ENCODE peak calls at places on chromosomes 11 and 22, in nine cellular contexts. Y is skeletal muscle cell; C is right lobe of liver; X is psoas muscle; Z is small intestine; N is aorta; U is endodermal cell; H is stimulated activated CD4-positive, alpha-beta T cell treated with anti-CD3 and anti-CD28 coated beads, Interleukin-1b, Interleukin-23, amount 100 ng/mL, for 24 hours; T is AG09309. S is an unnamed sample.

GRCh38 chr11:11532574-11532973 is 89.2 kb downstream of the GALNT18 start:
- DNase-seq in Z (no peak), C (no peak), H (no peak), N (no peak), Y (no peak), U (no peak), X (no peak), T (no peak), S (no peak)

GRCh38 chr11:6693342-6694228 is 10.4 kb upstream of the MRPL17 start:
- DNase-seq in X (no peak), Y (peak), N (peak), C (no peak), U (no peak), Z (no peak), H (peak), T (peak), S (no peak)

GRCh38 chr22:17817511-17818065 is 43.3 kb upstream of the BID start:
- DNase-seq in U (no peak), X (no peak), Y (no peak), H (no peak), N (no peak), C (no peak), T (no peak), Z (no peak), S (no peak)

GRCh38 chr11:14764899-14765527 is 121.4 kb downstream of the PDE3B start:
- DNase-seq in X (no peak), T (no peak), H (no peak), Z (peak), U (no peak), C (no peak), Y (no peak), N (no peak), S (no peak)

GRCh38 chr22:16699336-16699735 is 106.7 kb upstream of the CCT8L2 start:
- DNase-seq in N (no peak), T (no peak), Z (no peak), U (no peak), Y (no peak), C (no peak), H (no peak), X (no peak), S (no peak)

GRCh38 chr11:65418431-65418680 is 4.2 kb upstream of the NEAT1 start:
- DNase-seq in T (no peak), X (no peak), C (no peak), Z (no peak), U (no peak), N (no peak), H (no peak), Y (no peak), S (no peak)

GRCh38 chr22:41501209-41501608 is 32.3 kb downstream of the ACO2 start:
- DNase-seq in Y (no peak), U (no peak), Z (peak), H (no peak), X (peak), N (no peak), T (no peak), C (no peak), S (no peak)

GRCh38 chr11:47551086-47551485 is 1.8 kb downstream of the CELF1 start:
- DNase-seq in Y (no peak), X (no peak), Z (peak), T (no peak), N (no peak), U (no peak), C (no peak), H (no peak), S (no peak)

GRCh38 chr11:61028135-61028729 is 56.8 kb downstream of the CD6 start:
- DNase-seq in Y (no peak), N (no peak), T (no peak), X (no peak), H (no peak), Z (no peak), C (no peak), U (no peak), S (no peak)

GRCh38 chr11:10302294-10302743 is 2.6 kb upstream of the ADM start:
- DNase-seq in U (peak), Z (peak), N (peak), X (no peak), C (no peak), T (no peak), H (no peak), Y (no peak), S (peak)

GRCh38 chr22:41181349-41182241 is 23.5 kb upstream of the L3MBTL2 start:
- DNase-seq in Y (peak), T (peak), U (no peak), C (no peak), Z (peak), H (no peak), N (peak), X (peak), S (no peak)

GRCh38 chr11:33478111-33478573 is 221.0 kb downstream of the HIPK3 start:
- DNase-seq in T (no peak), C (no peak), N (no peak), Y (no peak), U (peak), H (no peak), Z (peak), X (no peak), S (no peak)

GRCh38 chr11:126583594-126583993 is 228.1 kb downstream of the ST3GAL4 start:
- DNase-seq in H (no peak), U (no peak), C (no peak), X (no peak), Y (no peak), T (no peak), N (no peak), Z (no peak), S (no peak)

GRCh38 chr22:42625416-42625815 is 10.7 kb upstream of the POLDIP3 start:
- DNase-seq in C (no peak), U (no peak), T (no peak), X (no peak), Y (no peak), N (no peak), H (no peak), Z (no peak), S (peak)

GRCh38 chr11:83818349-83818748 is 532.2 kb upstream of the CCDC90B start:
- DNase-seq in U (no peak), X (no peak), Y (no peak), H (no peak), N (no peak), C (no peak), Z (no peak), T (no peak), S (no peak)

GRCh38 chr11:134947556-134947955 is 535.5 kb upstream of the B3GAT1 start:
- DNase-seq in U (no peak), Z (no peak), Y (no peak), X (no peak), N (no peak), H (no peak), T (no peak), C (no peak), S (no peak)

GRCh38 chr11:118435233-118435892 is 929 bp upstream of the KMT2A start:
- DNase-seq in T (no peak), Y (no peak), N (peak), U (peak), Z (peak), X (peak), H (no peak), C (peak), S (peak)

GRCh38 chr22:37184816-37185541 is 3.1 kb downstream of the C1QTNF6 start:
- DNase-seq in C (peak), T (no peak), Z (no peak), Y (no peak), U (no peak), N (peak), H (no peak), X (peak), S (no peak)

GRCh38 chr22:26612652-26613051 is 5.2 kb downstream of the CRYBB1 start:
- DNase-seq in X (no peak), H (no peak), U (no peak), T (no peak), C (no peak), Y (no peak), Z (no peak), N (no peak), S (no peak)

GRCh38 chr11:77106321-77106720 is 3.7 kb downstream of the OMP start:
- DNase-seq in C (no peak), T (no peak), X (no peak), Y (no peak), N (no peak), H (no peak), U (no peak), Z (peak), S (no peak)

GRCh38 chr11:134630896-134631295 is 218.9 kb upstream of the B3GAT1 start:
- DNase-seq in N (no peak), H (no peak), Z (no peak), U (peak), C (no peak), Y (no peak), T (no peak), X (no peak), S (no peak)

GRCh38 chr11:101458161-101458560 is 125.6 kb downstream of the TRPC6 start:
- DNase-seq in X (no peak), T (no peak), Y (no peak), H (no peak), N (no peak), U (no peak), Z (no peak), C (no peak), S (no peak)

GRCh38 chr22:35102663-35103062 is 36.7 kb downstream of the ISX start:
- DNase-seq in Y (no peak), T (no peak), X (no peak), Z (peak), U (peak), N (no peak), C (no peak), H (no peak), S (no peak)

GRCh38 chr11:78660451-78660850 is 85.8 kb upstream of the NARS2 start:
- DNase-seq in T (no peak), N (no peak), H (no peak), Y (no peak), Z (no peak), U (peak), C (no peak), X (no peak), S (no peak)

GRCh38 chr22:47177334-47177815 is 414.9 kb downstream of the TBC1D22A start:
- DNase-seq in X (peak), C (peak), H (no peak), U (peak), Y (no peak), N (peak), Z (no peak), T (no peak), S (no peak)

GRCh38 chr11:78082146-78082545 is 2.5 kb upstream of the NDUFC2 start:
- DNase-seq in T (no peak), H (no peak), U (no peak), Z (no peak), Y (no peak), C (no peak), X (no peak), N (no peak), S (no peak)

GRCh38 chr11:73308003-73308962 is at the start of gene ARHGEF17:
- DNase-seq in Z (no peak), C (peak), N (peak), U (peak), H (no peak), X (peak), T (no peak), Y (no peak), S (peak)

GRCh38 chr11:1195690-1196515 is 27.0 kb upstream of the MUC5B start:
- DNase-seq in N (peak), T (no peak), Z (no peak), H (no peak), Y (no peak), U (peak), C (peak), X (peak), S (peak)

GRCh38 chr11:126815111-126815510 is 185.5 kb downstream of the KIRREL3 start:
- DNase-seq in Y (no peak), N (no peak), X (no peak), H (no peak), C (no peak), U (no peak), T (no peak), Z (no peak), S (no peak)

GRCh38 chr11:33543823-33544222 is 156.8 kb downstream of the C11orf91 start:
- DNase-seq in N (no peak), Y (no peak), U (no peak), H (no peak), Z (no peak), X (no peak), C (no peak), T (no peak), S (no peak)

GRCh38 chr11:28697920-28698827 is 590.0 kb downstream of the METTL15 start:
- DNase-seq in N (peak), Z (peak), C (no peak), U (peak), X (peak), H (no peak), T (no peak), Y (no peak), S (peak)

GRCh38 chr11:70742553-70743291 is 344.4 kb downstream of the CTTN start:
- DNase-seq in U (peak), C (no peak), Y (no peak), H (no peak), Z (peak), X (no peak), N (no peak), T (no peak), S (no peak)

S was measured in left lung.